ENCODE peak calls at places on chromosome 1, in nine cellular contexts. S is A673, B is fibroblast of the aortic adventitia, X is A172, L is fibroblast of gingiva, I is tibial artery, V is AG04450, U is HL-60, H is posterior cingulate gyrus. W is an unnamed sample.

GRCh38 chr1:59819566-59820438 is 5.1 kb downstream of the HOOK1 start:
- DNase-seq in L (no peak), X (no peak), H (no peak), I (no peak), U (no peak), B (no peak), V (no peak), S (no peak), W (no peak)

GRCh38 chr1:40758578-40759343 is 24.8 kb upstream of the KCNQ4 start:
- DNase-seq in B (no peak), H (no peak), X (no peak), I (no peak), S (no peak), V (no peak), L (no peak), U (no peak), W (no peak)

GRCh38 chr1:111481387-111482221 is 7.8 kb downstream of the C1orf162 start:
- DNase-seq in L (peak; percentile 64), H (peak; percentile 79), S (peak; percentile 43), X (peak; percentile 54), B (peak; percentile 69), V (peak; percentile 29), U (peak; percentile 66), I (peak; percentile 89), W (no peak)

GRCh38 chr1:193408782-193409293 is 222.4 kb upstream of the B3GALT2 start:
- DNase-seq in X (peak; percentile 95), S (no peak), I (peak; percentile 67), H (no peak), V (peak; percentile 32), U (no peak), L (peak; percentile 6), B (peak; percentile 94), W (peak; percentile 79)

GRCh38 chr1:48285525-48285924 is 63.0 kb downstream of the SLC5A9 start:
- DNase-seq in S (no peak), I (no peak), X (no peak), B (no peak), H (no peak), V (no peak), L (no peak), U (no peak), W (no peak)

GRCh38 chr1:117661027-117661426 is 55.2 kb downstream of the TENT5C start:
- DNase-seq in X (no peak), B (no peak), V (no peak), S (no peak), I (no peak), L (no peak), U (no peak), H (no peak), W (no peak)

GRCh38 chr1:173043253-173043652 is 7.5 kb downstream of the TNFSF18 start:
- DNase-seq in X (peak; percentile 77), S (peak; percentile 9), B (peak; percentile 17), V (no peak), L (peak; percentile 40), U (peak; percentile 16), I (no peak), H (no peak), W (no peak)

GRCh38 chr1:22207605-22208264 is 64.8 kb upstream of the WNT4 start:
- DNase-seq in V (no peak), B (no peak), L (no peak), U (no peak), X (no peak), I (no peak), S (no peak), H (no peak), W (no peak)

GRCh38 chr1:161019767-161020572 is 982 bp downstream of the F11R start:
- DNase-seq in B (no peak), S (no peak), H (no peak), U (no peak), I (no peak), L (no peak), X (no peak), V (no peak), W (no peak)

GRCh38 chr1:229597877-229598276 is 28.0 kb downstream of the TAF5L start:
- DNase-seq in L (peak; percentile 22), I (no peak), X (no peak), H (no peak), U (no peak), V (no peak), B (peak; percentile 23), S (no peak), W (no peak)